ENCODE peak calls at places on chromosomes 13 and 19, in six cellular contexts. S, M, U, V, I and L are unnamed samples.

GRCh38 chr13:31896427-31896826 is 135.1 kb upstream of the FRY start:
- DNase-seq in S (no peak), M (no peak), U (peak), V (no peak), I (no peak), L (no peak)

GRCh38 chr13:112722433-112723250 is 32.8 kb downstream of the ATP11A start:
- DNase-seq in S (no peak), M (no peak), U (no peak), V (peak), I (peak), L (no peak)

GRCh38 chr13:25085125-25085742 is 10.7 kb upstream of the PABPC3 start:
- DNase-seq in S (peak), M (peak), U (no peak), V (no peak), I (peak), L (peak)

GRCh38 chr19:35069706-35070105 is 28.2 kb downstream of the HPN start:
- DNase-seq in S (no peak), M (no peak), U (no peak), V (no peak), I (no peak), L (no peak)

GRCh38 chr13:111939285-111940278 is 127.4 kb upstream of the SOX1 start:
- DNase-seq in S (no peak), M (no peak), U (no peak), V (no peak), I (no peak), L (no peak)

GRCh38 chr19:7391218-7391670 is 42.5 kb downstream of the ARHGEF18 start:
- DNase-seq in S (peak), M (peak), U (no peak), V (no peak), I (no peak), L (peak)

GRCh38 chr19:53580871-53581835 is 43.2 kb downstream of the ZNF331 start:
- DNase-seq in S (no peak), M (no peak), U (no peak), V (no peak), I (no peak), L (peak)

GRCh38 chr13:51997641-51998330 is 13.5 kb downstream of the ATP7B start:
- DNase-seq in S (no peak), M (no peak), U (no peak), V (no peak), I (no peak), L (no peak)

GRCh38 chr13:113430378-113431110 is 22.7 kb downstream of the ADPRHL1 start:
- DNase-seq in S (no peak), M (no peak), U (no peak), V (no peak), I (no peak), L (no peak)

GRCh38 chr13:80132741-80133601 is 208.0 kb downstream of the SPRY2 start:
- DNase-seq in S (peak), M (peak), U (no peak), V (no peak), I (peak), L (peak)

GRCh38 chr19:38388310-38389100 is at the start of gene SPRED3:
- DNase-seq in S (no peak), M (no peak), U (no peak), V (no peak), I (peak), L (no peak)

GRCh38 chr19:38386968-38387549 is 775 bp downstream of the GGN start:
- DNase-seq in S (no peak), M (peak), U (no peak), V (no peak), I (no peak), L (peak)

GRCh38 chr19:38387550-38388309 is at the start of gene GGN:
- DNase-seq in S (peak), M (peak), U (peak), V (peak), I (peak), L (peak)

GRCh38 chr19:38389957-38390924 is 1.7 kb downstream of the SPRED3 start:
- DNase-seq in S (no peak), M (no peak), U (no peak), V (no peak), I (no peak), L (no peak)

DNA sequence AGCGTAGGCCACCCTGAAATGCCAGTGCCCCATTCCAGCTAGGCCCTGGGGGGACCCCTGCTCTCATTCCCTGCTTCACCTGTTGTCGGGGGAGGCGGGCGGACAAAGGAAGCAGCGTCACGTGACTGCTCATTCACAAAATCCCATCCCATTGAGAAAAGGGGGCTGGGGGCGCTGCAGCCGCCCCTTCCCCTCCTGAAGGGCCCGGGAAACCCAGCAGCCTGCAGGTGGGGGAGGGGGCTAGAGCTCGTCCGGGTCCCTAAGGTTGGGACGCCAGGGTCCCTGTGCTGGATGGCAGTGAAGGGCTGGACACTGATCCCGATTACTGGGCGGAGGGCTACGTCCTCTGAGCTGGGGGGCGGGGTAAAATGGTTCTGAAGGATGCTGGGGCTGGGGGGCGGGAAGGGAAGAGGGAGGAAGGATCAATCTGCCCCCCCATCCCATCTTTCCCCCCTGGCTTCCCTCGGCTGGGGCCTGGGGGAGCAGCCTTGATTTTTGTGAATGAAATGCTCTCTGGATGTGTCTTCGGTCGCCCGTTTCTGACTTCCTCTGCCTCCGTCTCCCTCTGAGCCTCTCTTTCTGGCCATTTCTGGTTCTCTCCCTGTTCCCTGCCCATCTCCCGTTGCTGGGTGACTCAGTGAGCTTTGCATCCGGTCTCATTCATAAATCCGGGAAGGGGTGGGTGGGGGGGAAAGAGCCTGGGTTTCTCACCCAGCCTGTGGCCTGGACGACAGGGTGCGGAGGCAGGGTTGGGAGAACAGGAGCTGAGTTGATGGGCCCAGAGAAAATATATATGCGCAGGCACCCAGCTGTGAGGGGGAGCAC is 816 bp downstream of the SPRED3 start:
- DNase-seq in S (no peak), M (no peak), U (no peak), V (peak), I (no peak), L (no peak)
- H3K4me3 ChIP-seq in S (no peak), M (peak), U (peak), V (peak), I (no peak), L (no peak)

GRCh38 chr19:12485571-12485970 is 955 bp upstream of the ZNF709 start:
- DNase-seq in S (no peak), M (no peak), U (no peak), V (no peak), I (no peak), L (no peak)

GRCh38 chr19:12484371-12485322 is at the start of gene ZNF709:
- DNase-seq in S (peak), M (peak), U (peak), V (peak), I (peak), L (peak)

GRCh38 chr19:12481781-12482504 is 2.7 kb downstream of the ZNF709 start:
- DNase-seq in S (no peak), M (no peak), U (no peak), V (no peak), I (no peak), L (no peak)

GRCh38 chr19:12484011-12484370 is 625 bp downstream of the ZNF709 start:
- DNase-seq in S (no peak), M (no peak), U (no peak), V (no peak), I (no peak), L (no peak)

GRCh38 chr19:12482505-12482886 is 2.1 kb downstream of the ZNF709 start:
- DNase-seq in S (no peak), M (no peak), U (no peak), V (no peak), I (no peak), L (no peak)
- H3K4me3 ChIP-seq in S (no peak), M (no peak), U (no peak), V (no peak), I (no peak), L (no peak)

DNA sequence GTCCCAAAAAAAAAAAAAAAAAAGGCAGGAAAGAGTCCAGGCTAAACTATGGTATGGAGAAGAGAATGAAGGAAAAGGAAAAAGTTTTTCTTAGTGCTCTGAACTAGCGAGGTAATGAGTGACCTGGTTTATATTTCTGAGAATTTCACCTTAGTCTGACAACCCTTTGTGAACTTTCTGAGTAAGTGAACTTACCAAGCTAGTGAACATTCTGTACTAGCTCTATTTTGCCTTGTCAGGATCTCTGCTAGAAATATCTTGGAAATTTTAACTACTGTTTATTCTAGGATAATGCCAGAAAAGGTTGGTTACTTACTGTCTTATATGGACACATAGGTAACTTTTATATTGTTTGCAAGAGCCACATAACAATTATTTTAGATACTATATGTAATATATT is 4.4 kb downstream of the TRIM13 start:
- DNase-seq in S (no peak), M (no peak), U (no peak), V (no peak), I (no peak), L (no peak)
- H3K4me3 ChIP-seq in S (no peak), M (no peak), U (no peak), V (no peak), I (no peak), L (no peak)

DNA sequence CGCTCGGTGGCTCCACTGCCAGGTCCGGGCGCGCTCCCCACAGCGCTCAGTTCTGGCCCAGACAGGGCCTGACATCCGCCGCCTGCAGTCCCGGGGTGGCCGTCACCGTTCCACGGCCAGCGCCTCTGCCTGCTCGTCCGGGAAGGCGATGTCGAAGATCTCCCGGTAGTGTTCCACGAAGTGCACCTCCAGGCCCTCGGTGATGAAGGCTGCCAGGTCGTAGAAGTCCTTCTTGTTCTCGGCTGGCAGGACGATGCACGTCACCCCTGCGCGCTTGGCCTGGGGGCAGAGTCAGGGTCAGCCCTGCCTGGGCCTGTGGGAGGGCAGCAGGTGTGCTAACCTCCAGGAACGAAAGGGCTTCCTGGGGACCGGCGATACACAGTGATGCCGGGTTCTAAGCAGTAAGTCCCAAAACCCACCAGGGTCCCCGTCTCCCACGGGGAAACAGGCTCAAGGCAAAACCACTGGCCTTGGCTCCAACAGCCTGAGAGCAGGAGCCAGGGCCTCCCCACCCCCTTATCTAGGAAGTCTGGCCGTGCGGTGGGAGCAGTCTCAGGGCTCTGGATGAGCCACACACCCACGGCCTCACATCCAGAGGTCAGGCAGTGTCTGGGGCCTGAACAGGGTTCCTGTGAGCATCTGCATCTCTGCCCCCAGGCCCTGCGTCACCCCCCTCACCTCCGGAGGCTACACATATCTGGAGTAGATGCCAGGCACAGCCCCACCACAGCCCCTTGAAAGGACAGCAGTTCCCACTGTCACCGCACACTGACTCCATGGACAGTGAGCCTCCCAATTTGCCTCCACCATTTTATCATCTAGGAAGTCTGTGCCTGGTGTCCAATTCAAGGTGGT is 2.1 kb downstream of the RPL36 start:
- DNase-seq in S (no peak), M (no peak), U (no peak), V (no peak), I (no peak), L (no peak)
- H3K4me3 ChIP-seq in S (no peak), M (peak), U (peak), V (peak), I (no peak), L (no peak)

GRCh38 chr13:74131206-74131605 is 3.0 kb downstream of the KLF12 start:
- DNase-seq in S (no peak), M (no peak), U (no peak), V (no peak), I (no peak), L (no peak)
- H3K4me3 ChIP-seq in S (no peak), M (no peak), U (peak), V (peak), I (no peak), L (no peak)

GRCh38 chr19:2423913-2424685 is 3.3 kb downstream of the TIMM13 start:
- DNase-seq in S (no peak), M (no peak), U (no peak), V (no peak), I (no peak), L (no peak)

GRCh38 chr19:2424686-2425621 is 2.4 kb downstream of the TIMM13 start:
- DNase-seq in S (no peak), M (no peak), U (peak), V (peak), I (no peak), L (no peak)

GRCh38 chr19:2426661-2427322 is 594 bp downstream of the TIMM13 start:
- DNase-seq in S (peak), M (peak), U (no peak), V (no peak), I (peak), L (peak)

GRCh38 chr19:2427323-2428026 is at the start of gene TIMM13:
- DNase-seq in S (peak), M (peak), U (peak), V (peak), I (peak), L (peak)

GRCh38 chr19:2425622-2426581 is 1.5 kb downstream of the TIMM13 start:
- DNase-seq in S (no peak), M (no peak), U (no peak), V (no peak), I (no peak), L (no peak)
- H3K4me3 ChIP-seq in S (no peak), M (peak), U (peak), V (peak), I (no peak), L (no peak)

GRCh38 chr19:16116067-16116466 is 4.4 kb downstream of the RAB8A start:
- DNase-seq in S (no peak), M (no peak), U (no peak), V (no peak), I (peak), L (no peak)
- H3K4me3 ChIP-seq in S (no peak), M (no peak), U (no peak), V (no peak), I (no peak), L (no peak)

GRCh38 chr19:45508681-45508930 is 1.3 kb downstream of the VASP start:
- DNase-seq in S (no peak), M (no peak), U (no peak), V (no peak), I (no peak), L (no peak)

GRCh38 chr19:45507864-45508680 is 793 bp downstream of the VASP start:
- DNase-seq in S (peak), M (peak), U (no peak), V (no peak), I (peak), L (peak)

GRCh38 chr19:45508931-45509691 is 1.8 kb downstream of the VASP start:
- DNase-seq in S (peak), M (peak), U (no peak), V (no peak), I (peak), L (peak)

GRCh38 chr19:45511074-45511473 is 3.8 kb downstream of the VASP start:
- DNase-seq in S (no peak), M (no peak), U (no peak), V (no peak), I (no peak), L (no peak)

DNA sequence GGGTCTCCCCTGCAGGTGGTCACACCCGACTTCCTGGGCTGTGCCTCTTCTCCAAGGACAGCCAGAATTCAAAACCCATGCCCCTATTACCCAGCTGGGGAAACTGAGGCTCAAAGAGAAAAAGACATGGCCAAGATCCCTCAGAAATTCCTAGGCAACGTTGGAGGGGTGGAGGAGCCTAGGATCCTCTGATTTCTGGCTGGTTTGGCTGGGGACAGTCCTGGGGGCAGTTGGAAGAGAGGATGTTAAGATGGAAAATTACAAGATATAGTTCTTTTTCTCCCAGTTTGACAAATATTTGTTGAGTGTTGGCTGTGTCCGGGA is 2.4 kb downstream of the VASP start:
- DNase-seq in S (no peak), M (no peak), U (no peak), V (no peak), I (no peak), L (no peak)
- H3K4me3 ChIP-seq in S (peak), M (peak), U (peak), V (peak), I (peak), L (no peak)

DNA sequence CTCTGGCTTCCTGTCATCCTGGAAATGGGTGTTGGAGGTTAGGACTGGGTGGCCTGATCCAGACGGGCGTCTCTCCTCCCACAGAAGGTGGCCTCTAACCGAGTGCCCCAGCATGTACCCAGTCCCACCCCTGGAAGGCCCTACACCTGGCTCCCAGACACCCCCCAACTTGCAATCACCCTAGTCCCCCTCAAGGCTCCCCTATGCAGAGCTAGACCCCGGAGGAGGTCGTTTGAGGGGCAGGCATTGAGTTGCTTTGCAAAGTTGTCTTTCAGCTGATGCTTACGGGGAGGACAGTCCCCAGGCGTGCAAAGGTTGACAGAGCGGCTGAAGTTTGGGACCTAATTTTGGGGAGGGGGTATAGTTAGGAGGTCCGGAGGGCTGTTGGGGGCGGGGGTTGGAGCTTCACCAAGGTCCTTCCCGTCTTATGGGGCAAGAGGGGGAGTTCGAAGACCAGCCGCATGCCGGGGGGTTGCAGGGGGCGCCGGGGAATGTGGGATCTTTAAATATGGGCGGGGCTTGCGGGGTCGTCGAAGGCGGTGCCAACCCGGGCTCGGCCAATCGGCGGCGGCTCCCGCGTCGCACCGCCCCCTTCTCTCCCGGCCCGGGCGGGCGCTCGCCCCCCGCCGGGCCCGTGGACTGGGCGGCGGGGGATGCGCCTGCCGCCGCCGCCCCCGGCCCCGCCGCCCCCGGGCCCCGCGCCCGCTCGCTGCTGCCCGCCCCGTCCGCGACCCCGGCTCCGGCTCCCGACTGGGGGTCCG is at the start of gene KCNN1:
- DNase-seq in S (no peak), M (no peak), U (no peak), V (no peak), I (no peak), L (no peak)
- H3K4me3 ChIP-seq in S (no peak), M (no peak), U (peak), V (peak), I (no peak), L (no peak)